ENCODE peak calls at places on chromosomes 16 and 17, in six cellular contexts. B is hypothalamus; Q is activated CD4-positive, alpha-beta T cell treated with anti-CD3 and anti-CD28 coated beads, Interleukin-2, amount 50 U/mL, for 24 hours; I is brain microvascular endothelial cell; D is activated T-helper 1 cell treated with anti-CD3 and anti-CD28 coated beads, Interleukin-12 subunit alpha, Interleukin-12 subunit beta, Interleukin-2, Interleukin-4 antibody, amounts not matched to agents 30 ng/mL and 10 ng/mL and 1 ng/mL, durations not matched to agents 14 hours and 24 hours and 36 hours; Z is stimulated activated CD4-positive, alpha-beta T cell treated with anti-CD3 and anti-CD28 coated beads, Interleukin-1b, Interleukin-23, amount 100 ng/mL, for 24 hours. L is an unnamed sample.

GRCh38 chr16:67284699-67285646 is 5.6 kb downstream of the PLEKHG4 start:
- DNase-seq in I (no peak), D (no peak), Q (no peak), B (no peak), Z (no peak), L (no peak)

GRCh38 chr17:43713494-43714162 is 45.0 kb downstream of the SOST start:
- DNase-seq in B (no peak), Z (no peak), D (peak; percentile 9), Q (no peak), I (no peak), L (no peak)

GRCh38 chr17:44095647-44096496 is 25.3 kb downstream of the G6PC3 start:
- DNase-seq in Q (no peak), I (peak; percentile 95), Z (no peak), B (no peak), D (no peak), L (peak; percentile 86)

GRCh38 chr17:1095093-1095852 is 84.5 kb downstream of the ABR start:
- DNase-seq in Q (no peak), I (no peak), B (no peak), Z (no peak), D (no peak), L (no peak)

GRCh38 chr16:67394271-67395104 is 1.2 kb upstream of the TPPP3 start:
- DNase-seq in I (no peak), B (no peak), Z (no peak), D (no peak), Q (no peak), L (no peak)

GRCh38 chr16:679808-680624 is at the start of gene STUB1:
- DNase-seq in Z (peak; percentile 87), B (peak; percentile 72), I (peak; percentile 76), D (peak; percentile 83), Q (peak; percentile 84), L (peak; percentile 67)

GRCh38 chr17:27418366-27418615 is 38.0 kb upstream of the KSR1 start:
- DNase-seq in I (no peak), D (no peak), B (no peak), Z (no peak), Q (no peak), L (no peak)

GRCh38 chr17:48181653-48182052 is 74.1 kb downstream of the SNX11 start:
- DNase-seq in B (no peak), Z (no peak), D (no peak), Q (no peak), I (peak; percentile 6), L (no peak)

GRCh38 chr17:1592751-1593629 is 30.4 kb upstream of the PITPNA start:
- DNase-seq in Q (no peak), D (no peak), Z (no peak), I (no peak), B (no peak), L (no peak)

GRCh38 chr17:29292992-29293889 is 707 bp downstream of the NUFIP2 start:
- DNase-seq in Q (peak; percentile 46), B (peak; percentile 69), I (peak; percentile 18), Z (peak; percentile 48), D (peak; percentile 41), L (peak; percentile 16)

GRCh38 chr17:42163113-42163512 is 8.3 kb upstream of the RAB5C start:
- DNase-seq in I (no peak), Q (no peak), D (no peak), Z (no peak), B (no peak), L (no peak)

GRCh38 chr17:81599719-81600486 is 37.0 kb downstream of the NPLOC4 start:
- DNase-seq in B (no peak), Z (no peak), Q (no peak), D (no peak), I (peak; percentile 74), L (peak; percentile 47)

GRCh38 chr16:71894229-71894920 is 956 bp upstream of the IST1 start:
- DNase-seq in B (peak; percentile 20), Q (peak; percentile 21), Z (no peak), D (peak; percentile 14), I (peak; percentile 59), L (peak; percentile 58)

GRCh38 chr16:76985362-76985761 is 205.6 kb upstream of the MON1B start:
- DNase-seq in Q (no peak), D (no peak), I (no peak), Z (no peak), B (no peak), L (no peak)

GRCh38 chr16:10317425-10318001 is 68.3 kb upstream of the ATF7IP2 start:
- DNase-seq in I (no peak), Z (no peak), B (no peak), D (no peak), Q (no peak), L (no peak)

GRCh38 chr16:50501251-50501650 is 46.9 kb upstream of the NKD1 start:
- DNase-seq in Q (no peak), Z (no peak), D (no peak), B (no peak), I (no peak), L (no peak)

GRCh38 chr17:59893617-59894100 is 738 bp downstream of the RPS6KB1 start:
- DNase-seq in Z (peak; percentile 14), D (no peak), I (peak; percentile 7), B (no peak), Q (peak; percentile 7), L (no peak)

GRCh38 chr17:10352866-10353265 is 19.9 kb downstream of the MYH13 start:
- DNase-seq in B (no peak), I (no peak), D (no peak), Q (no peak), Z (no peak), L (no peak)

GRCh38 chr17:61394630-61395408 is 4.8 kb upstream of the TBX2 start:
- DNase-seq in Z (no peak), D (no peak), I (no peak), B (no peak), Q (no peak), L (no peak)

GRCh38 chr16:15434079-15434424 is 336 bp upstream of the BMERB1 start:
- DNase-seq in Z (no peak), I (no peak), Q (no peak), D (no peak), B (no peak), L (no peak)

GRCh38 chr17:8018436-8018835 is 16.0 kb downstream of the GUCY2D start:
- DNase-seq in I (no peak), D (no peak), Z (no peak), Q (no peak), B (no peak), L (no peak)

GRCh38 chr16:22098538-22099255 is 6.4 kb downstream of the VWA3A start:
- DNase-seq in D (peak; percentile 8), Z (no peak), I (peak; percentile 31), Q (peak; percentile 11), B (no peak), L (peak; percentile 26)

GRCh38 chr16:27335349-27336052 is 21.7 kb downstream of the IL4R start:
- DNase-seq in B (no peak), D (no peak), Q (no peak), Z (no peak), I (no peak), L (peak; percentile 36)

GRCh38 chr17:44065668-44066203 is 735 bp downstream of the LSM12 start:
- DNase-seq in Q (no peak), I (no peak), Z (no peak), B (no peak), D (no peak), L (no peak)

GRCh38 chr17:66716236-66717026 is 118.5 kb upstream of the CACNG5 start:
- DNase-seq in Q (no peak), I (no peak), D (no peak), Z (no peak), B (no peak), L (peak; percentile 14)

GRCh38 chr16:11743308-11744074 is 834 bp upstream of the TXNDC11 start:
- DNase-seq in Q (no peak), Z (peak; percentile 2), I (peak; percentile 52), B (no peak), D (peak; percentile 16), L (peak; percentile 37)

GRCh38 chr16:88810868-88811599 is 694 bp downstream of the APRT start:
- DNase-seq in I (peak; percentile 51), Z (peak; percentile 58), Q (peak; percentile 59), D (peak; percentile 65), B (peak; percentile 80), L (peak; percentile 57)

GRCh38 chr17:32111141-32111771 is 31.0 kb upstream of the RHOT1 start:
- DNase-seq in B (no peak), D (peak; percentile 36), Z (no peak), Q (peak; percentile 6), I (peak; percentile 87), L (peak; percentile 40)

GRCh38 chr17:49585422-49586027 is 9.9 kb downstream of the NXPH3 start:
- DNase-seq in B (no peak), Q (no peak), Z (no peak), I (no peak), D (no peak), L (no peak)

GRCh38 chr17:4482338-4483011 is 16.2 kb upstream of the SPNS2 start:
- DNase-seq in D (no peak), B (no peak), I (no peak), Q (no peak), Z (no peak), L (no peak)

GRCh38 chr16:30567160-30567990 is 4.1 kb downstream of the ZNF688 start:
- DNase-seq in D (peak; percentile 66), Q (peak; percentile 66), Z (peak; percentile 48), I (no peak), B (no peak), L (no peak)

GRCh38 chr17:17792551-17793377 is 44.0 kb downstream of the SREBF1 start:
- DNase-seq in B (no peak), Q (peak; percentile 33), D (peak; percentile 68), Z (peak; percentile 20), I (peak; percentile 53), L (peak; percentile 83)

GRCh38 chr16:29729116-29729521 is 16.7 kb downstream of the C16orf54 start:
- DNase-seq in I (peak; percentile 31), B (no peak), D (no peak), Q (no peak), Z (no peak), L (peak; percentile 27)

L was measured in astrocyte.